ENCODE peak calls at places on chromosomes 1 and 21, in nine cellular contexts. V, R, O, L, D, J, C, X and P are unnamed samples.

GRCh38 chr1:61953076-61953789 is 211.0 kb downstream of the PATJ start:
- DNase-seq in V (no peak), R (no peak), O (no peak), L (no peak), D (no peak), J (peak; percentile 28), C (no peak), X (no peak), P (no peak)

GRCh38 chr1:164611754-164612642 is 53.0 kb downstream of the PBX1 start:
- DNase-seq in V (no peak), R (no peak), O (no peak), L (no peak), D (peak; percentile 84), J (no peak), C (peak; percentile 85), X (peak; percentile 50), P (peak; percentile 16)

GRCh38 chr21:33057385-33057940 is 12.5 kb upstream of the OLIG1 start:
- DNase-seq in V (no peak), R (no peak), O (no peak), L (no peak), D (no peak), J (no peak), C (no peak), X (no peak), P (no peak)

GRCh38 chr1:32291145-32291707 is 657 bp upstream of the HDAC1 start:
- DNase-seq in V (no peak), R (no peak), O (no peak), L (no peak), D (no peak), J (no peak), C (no peak), X (no peak), P (no peak)

GRCh38 chr1:85200367-85200869 is 398 bp downstream of the SYDE2 start:
- DNase-seq in V (no peak), R (peak; percentile 41), O (no peak), L (no peak), D (no peak), J (no peak), C (peak; percentile 43), X (no peak), P (peak; percentile 52)

GRCh38 chr1:33256701-33257387 is 552 bp downstream of the ZNF362 start:
- DNase-seq in V (peak; percentile 61), R (peak; percentile 57), O (no peak), L (peak; percentile 86), D (peak; percentile 69), J (no peak), C (peak; percentile 83), X (peak; percentile 64), P (peak; percentile 29)

GRCh38 chr1:1091344-1092148 is 17.4 kb upstream of the RNF223 start:
- DNase-seq in V (no peak), R (no peak), O (no peak), L (peak; percentile 61), D (no peak), J (no peak), C (no peak), X (no peak), P (no peak)

GRCh38 chr1:39131940-39132339 is 72.6 kb upstream of the MACF1 start:
- DNase-seq in V (no peak), R (no peak), O (no peak), L (no peak), D (no peak), J (no peak), C (no peak), X (no peak), P (no peak)

GRCh38 chr1:222892137-222892763 is 77.4 kb downstream of the DISP1 start:
- DNase-seq in V (no peak), R (no peak), O (no peak), L (no peak), D (peak; percentile 92), J (no peak), C (no peak), X (no peak), P (no peak)

GRCh38 chr1:143497374-143497747 is 474.4 kb downstream of the FAM72C start:
- DNase-seq in V (no peak), R (no peak), O (peak; percentile 5), L (peak; percentile 7), D (no peak), J (no peak), C (no peak), X (no peak), P (no peak)

GRCh38 chr1:87115317-87115885 is 201.0 kb downstream of the HS2ST1 start:
- DNase-seq in V (no peak), R (no peak), O (no peak), L (no peak), D (peak; percentile 20), J (peak; percentile 69), C (no peak), X (peak; percentile 66), P (no peak)

GRCh38 chr1:200869753-200870391 is 2.9 kb upstream of the GPR25 start:
- DNase-seq in V (peak; percentile 73), R (no peak), O (no peak), L (no peak), D (no peak), J (no peak), C (no peak), X (no peak), P (no peak)

DNA sequence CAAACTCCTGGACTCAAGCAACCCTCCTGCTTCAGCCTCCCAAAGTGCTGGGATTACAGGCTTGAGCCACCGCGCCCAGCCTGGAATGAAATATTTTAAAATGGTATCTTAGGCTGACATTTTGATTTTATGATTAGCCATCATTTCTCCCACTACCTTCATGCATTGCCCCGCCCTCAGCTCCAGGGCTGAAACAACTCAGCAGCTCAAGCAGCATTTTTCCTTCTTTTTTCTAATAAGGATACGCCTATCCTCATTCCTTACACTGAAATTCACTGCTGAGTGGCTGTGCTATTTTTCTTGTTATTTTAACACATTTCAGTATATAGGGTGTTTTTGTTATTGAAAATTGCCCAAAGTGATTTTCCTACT is 56.8 kb upstream of the HTR1D start:
- DNase-seq in V (no peak), R (no peak), O (no peak), L (no peak), D (no peak), J (no peak), C (no peak), X (no peak), P (no peak)
- TF ChIP-seq CTCF in V (no peak), R (no peak), O (no peak), L (no peak), D (no peak), J (no peak), C (no peak), X (no peak), P (no peak)

DNA sequence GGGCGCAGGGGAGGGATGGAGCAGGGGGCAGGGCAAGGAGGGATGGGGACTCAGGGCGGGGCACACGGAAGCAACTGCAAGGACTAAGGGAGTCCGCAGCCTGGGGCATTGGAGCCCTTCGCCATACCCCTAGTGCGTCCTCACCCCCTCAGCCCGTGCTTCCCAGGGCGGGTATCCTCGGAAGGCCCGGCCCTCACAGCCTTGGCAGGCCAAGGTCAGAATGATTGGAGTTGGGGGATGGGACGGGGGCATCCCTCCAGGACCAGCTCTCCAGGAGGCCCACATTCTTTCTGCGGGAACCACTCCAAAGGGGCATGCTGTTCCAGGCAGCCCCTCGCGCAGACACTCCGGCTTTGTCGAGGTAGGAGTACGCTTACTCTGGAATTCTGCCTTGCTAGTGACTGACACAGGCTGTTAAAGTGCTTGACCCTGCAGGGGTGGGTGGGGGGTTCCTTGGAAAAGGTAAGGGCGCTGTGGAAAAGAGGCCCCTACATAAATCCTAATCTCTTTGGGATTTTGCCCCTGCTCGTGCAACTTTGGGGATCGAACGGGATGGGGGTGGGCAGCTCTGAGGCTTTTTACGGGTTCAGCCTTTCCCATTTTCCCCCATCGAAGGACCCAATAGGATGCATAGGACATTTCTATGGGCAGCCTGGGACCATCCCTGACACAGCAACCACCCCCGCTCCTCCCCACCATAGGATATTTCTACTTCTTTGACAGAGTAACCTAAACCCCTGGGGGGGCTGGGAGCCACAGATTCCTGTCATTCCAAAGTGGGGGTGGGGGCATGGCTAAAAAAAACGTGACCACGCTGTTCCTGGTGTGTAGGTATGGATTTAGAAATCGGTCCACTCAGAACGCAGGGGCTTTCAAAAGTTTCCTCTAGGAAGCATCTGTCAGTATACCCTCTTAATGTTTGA is 744 bp upstream of the TRIM11 start:
- DNase-seq in V (no peak), R (peak; percentile 20), O (no peak), L (peak; percentile 15), D (no peak), J (no peak), C (no peak), X (no peak), P (no peak)
- TF ChIP-seq CTCF in V (no peak), R (no peak), O (no peak), L (no peak), D (no peak), J (no peak), C (no peak), X (no peak), P (no peak)

GRCh38 chr21:44941567-44941966 is 1.7 kb downstream of the SLX9 start:
- DNase-seq in V (no peak), R (no peak), O (no peak), L (peak; percentile 54), D (no peak), J (no peak), C (no peak), X (no peak), P (no peak)

GRCh38 chr21:44942566-44942965 is 2.7 kb downstream of the SLX9 start:
- DNase-seq in V (no peak), R (no peak), O (no peak), L (no peak), D (no peak), J (no peak), C (peak; percentile 34), X (no peak), P (no peak)

GRCh38 chr21:44938976-44939531 is 775 bp upstream of the SLX9 start:
- DNase-seq in V (no peak), R (no peak), O (no peak), L (peak; percentile 53), D (no peak), J (no peak), C (no peak), X (no peak), P (no peak)

GRCh38 chr21:44940116-44940631 is 345 bp downstream of the SLX9 start:
- DNase-seq in V (no peak), R (no peak), O (no peak), L (no peak), D (no peak), J (no peak), C (no peak), X (no peak), P (no peak)

GRCh38 chr21:44939532-44940115 is at the start of gene SLX9:
- DNase-seq in V (peak; percentile 95), R (peak; percentile 70), O (no peak), L (peak; percentile 91), D (no peak), J (peak; percentile 20), C (peak; percentile 80), X (peak; percentile 47), P (peak; percentile 76)
- TF ChIP-seq CTCF in V (no peak), R (no peak), O (no peak), L (no peak), D (no peak), J (no peak), C (no peak), X (no peak), P (no peak)

GRCh38 chr21:41071410-41071809 is 96.5 kb upstream of the BACE2 start:
- DNase-seq in V (no peak), R (no peak), O (no peak), L (no peak), D (no peak), J (no peak), C (no peak), X (no peak), P (peak; percentile 14)
- TF ChIP-seq CTCF in V (no peak), R (no peak), O (no peak), L (no peak), D (peak; percentile 25), J (no peak), C (no peak), X (no peak), P (peak; percentile 32)